ENCODE peak calls at places on chromosomes 12 and 14, in nine cellular contexts. U is gastrocnemius medialis; V is Peyer's patch; J is CD8-positive, alpha-beta T cell; Q is GM10248; X is fibroblast of the aortic adventitia; T is stomach; O is RWPE1; G is PC-3. I is an unnamed sample.

GRCh38 chr12:106205208-106206069 is 42.4 kb downstream of the CKAP4 start:
- DNase-seq in U (peak; percentile 71), V (no peak), J (no peak), Q (no peak), X (no peak), T (no peak), O (no peak), G (peak; percentile 75), I (no peak)

GRCh38 chr12:21823581-21823980 is 49.1 kb upstream of the KCNJ8 start:
- DNase-seq in U (peak; percentile 74), V (no peak), J (no peak), Q (no peak), X (peak; percentile 69), T (no peak), O (no peak), G (no peak), I (no peak)

GRCh38 chr12:113472191-113473190 is 820 bp upstream of the LHX5 start:
- DNase-seq in U (no peak), V (no peak), J (no peak), Q (no peak), X (no peak), T (no peak), O (no peak), G (no peak), I (no peak)

GRCh38 chr14:24122971-24123370 is 7.5 kb upstream of the FITM1 start:
- DNase-seq in U (no peak), V (no peak), J (no peak), Q (no peak), X (no peak), T (no peak), O (no peak), G (no peak), I (no peak)

GRCh38 chr14:24481622-24482324 is 26.3 kb downstream of the CMA1 start:
- DNase-seq in U (no peak), V (peak; percentile 75), J (peak; percentile 38), Q (peak; percentile 84), X (peak; percentile 11), T (peak; percentile 27), O (peak; percentile 82), G (peak; percentile 46), I (peak; percentile 45)

GRCh38 chr12:92224685-92225331 is 79.2 kb upstream of the BTG1 start:
- DNase-seq in U (no peak), V (no peak), J (no peak), Q (no peak), X (peak; percentile 73), T (no peak), O (peak; percentile 58), G (peak; percentile 83), I (no peak)

GRCh38 chr12:32515137-32515860 is 115.9 kb downstream of the FGD4 start:
- DNase-seq in U (no peak), V (no peak), J (no peak), Q (no peak), X (no peak), T (no peak), O (no peak), G (no peak), I (no peak)

GRCh38 chr14:104442107-104442551 is 137.4 kb upstream of the C14orf180 start:
- DNase-seq in U (no peak), V (no peak), J (peak; percentile 4), Q (no peak), X (no peak), T (no peak), O (no peak), G (no peak), I (no peak)

GRCh38 chr12:52533686-52534470 is 13.7 kb upstream of the KRT5 start:
- DNase-seq in U (no peak), V (no peak), J (no peak), Q (no peak), X (no peak), T (no peak), O (no peak), G (no peak), I (no peak)

GRCh38 chr12:5391638-5392037 is 40.3 kb upstream of the NTF3 start:
- DNase-seq in U (no peak), V (no peak), J (no peak), Q (no peak), X (no peak), T (no peak), O (no peak), G (no peak), I (no peak)

GRCh38 chr12:4293299-4293941 is 19.9 kb downstream of the CCND2 start:
- DNase-seq in U (no peak), V (no peak), J (peak; percentile 33), Q (no peak), X (no peak), T (no peak), O (no peak), G (no peak), I (no peak)

DNA sequence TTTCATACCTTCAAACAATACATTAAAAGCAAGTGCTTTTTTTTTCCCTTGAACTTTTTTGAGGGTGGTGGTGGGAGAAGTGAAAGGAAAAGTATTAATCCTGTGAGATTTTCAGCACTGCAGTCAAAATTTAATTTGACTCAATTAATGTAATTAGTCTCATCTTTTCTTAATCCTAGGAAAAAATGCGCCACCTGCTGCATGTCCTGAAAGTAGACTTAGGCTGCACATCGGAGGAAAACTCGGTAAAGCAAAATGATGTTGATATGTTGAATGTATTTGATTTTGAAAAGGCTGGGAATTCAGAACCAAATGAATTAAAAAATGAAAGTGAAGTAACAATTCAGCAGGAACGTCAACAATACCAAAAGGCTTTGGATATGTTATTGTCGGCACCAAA is 52.2 kb downstream of the SPATA7 start:
- DNase-seq in U (no peak), V (no peak), J (no peak), Q (no peak), X (no peak), T (no peak), O (no peak), G (peak; percentile 25), I (no peak)
- TF ChIP-seq CTCF in U (no peak), V (no peak), J (no peak), Q (no peak), X (peak; percentile 22), T (no peak), O (no peak), G (peak; percentile 74), I (no peak)

DNA sequence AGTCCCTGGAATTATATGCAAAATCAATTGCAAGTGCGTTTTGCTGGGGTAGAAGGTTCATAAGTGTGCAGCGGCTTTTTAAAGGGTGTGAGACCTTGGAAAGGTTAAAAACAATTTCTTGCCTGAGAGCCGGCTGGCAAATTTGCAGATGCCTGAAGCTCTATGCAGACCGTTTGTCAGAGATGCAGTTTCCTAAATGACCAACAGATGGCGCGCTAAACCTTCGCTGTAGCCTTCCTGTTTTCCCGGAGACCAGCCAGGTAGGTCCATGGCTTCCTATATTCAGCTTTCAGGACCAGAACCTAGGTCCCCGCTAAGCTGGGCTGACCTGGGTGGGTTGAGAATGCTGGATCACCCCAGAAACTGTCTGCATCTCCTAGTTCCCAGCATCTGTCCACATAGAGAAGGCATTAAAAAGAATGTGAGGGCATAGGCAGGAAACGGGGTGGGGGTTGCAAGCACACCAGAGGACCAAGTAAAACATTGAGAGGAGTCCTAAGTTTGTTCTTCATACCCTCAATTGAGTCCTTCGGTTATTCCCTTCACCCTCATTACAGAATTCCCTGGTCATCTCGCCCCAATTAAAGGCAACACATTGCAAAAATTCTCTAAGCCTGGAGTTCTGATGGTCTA is 5.7 kb upstream of the NOS1 start:
- DNase-seq in U (peak; percentile 68), V (peak; percentile 84), J (peak; percentile 36), Q (peak; percentile 75), X (peak; percentile 71), T (peak; percentile 84), O (peak; percentile 76), G (peak; percentile 96), I (peak; percentile 82)
- TF ChIP-seq CTCF in U (peak; percentile 94), V (no peak), J (no peak), Q (peak; percentile 79), X (peak; percentile 89), T (no peak), O (peak; percentile 91), G (peak; percentile 96), I (peak; percentile 90)

DNA sequence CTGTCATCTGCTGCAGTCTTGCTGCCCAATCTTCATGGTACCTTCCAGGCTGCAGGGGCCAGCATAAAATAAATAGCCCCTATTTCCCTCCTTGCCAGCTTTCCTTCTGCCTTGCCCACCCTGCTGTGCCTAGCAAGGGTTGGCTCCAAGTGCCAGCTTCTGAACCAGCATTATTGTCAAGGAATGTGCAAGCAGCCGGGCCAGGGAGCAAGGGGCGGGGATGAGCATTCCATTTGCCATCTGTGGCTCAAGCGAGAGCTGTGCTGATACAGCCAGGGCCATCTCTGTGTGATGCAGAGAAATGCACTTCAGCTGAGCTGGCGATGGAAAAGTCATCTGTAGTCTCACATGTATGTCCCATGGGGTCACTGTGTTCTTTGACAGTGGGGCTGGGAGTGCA is 137.2 kb downstream of the SUDS3 start:
- DNase-seq in U (no peak), V (no peak), J (no peak), Q (no peak), X (no peak), T (no peak), O (no peak), G (no peak), I (no peak)
- TF ChIP-seq CTCF in U (no peak), V (no peak), J (no peak), Q (no peak), X (no peak), T (no peak), O (no peak), G (no peak), I (no peak)

GRCh38 chr12:111022386-111022785 is 102.0 kb upstream of the MYL2 start:
- DNase-seq in U (no peak), V (no peak), J (no peak), Q (no peak), X (no peak), T (no peak), O (no peak), G (no peak), I (no peak)

GRCh38 chr12:111025301-111025700 is 104.9 kb upstream of the MYL2 start:
- DNase-seq in U (no peak), V (no peak), J (no peak), Q (no peak), X (no peak), T (no peak), O (no peak), G (no peak), I (no peak)

GRCh38 chr12:111025792-111026430 is 105.5 kb upstream of the MYL2 start:
- DNase-seq in U (no peak), V (no peak), J (no peak), Q (no peak), X (no peak), T (no peak), O (no peak), G (no peak), I (no peak)

GRCh38 chr12:111027431-111027830 is 107.1 kb upstream of the MYL2 start:
- DNase-seq in U (no peak), V (no peak), J (no peak), Q (no peak), X (no peak), T (no peak), O (no peak), G (no peak), I (no peak)

DNA sequence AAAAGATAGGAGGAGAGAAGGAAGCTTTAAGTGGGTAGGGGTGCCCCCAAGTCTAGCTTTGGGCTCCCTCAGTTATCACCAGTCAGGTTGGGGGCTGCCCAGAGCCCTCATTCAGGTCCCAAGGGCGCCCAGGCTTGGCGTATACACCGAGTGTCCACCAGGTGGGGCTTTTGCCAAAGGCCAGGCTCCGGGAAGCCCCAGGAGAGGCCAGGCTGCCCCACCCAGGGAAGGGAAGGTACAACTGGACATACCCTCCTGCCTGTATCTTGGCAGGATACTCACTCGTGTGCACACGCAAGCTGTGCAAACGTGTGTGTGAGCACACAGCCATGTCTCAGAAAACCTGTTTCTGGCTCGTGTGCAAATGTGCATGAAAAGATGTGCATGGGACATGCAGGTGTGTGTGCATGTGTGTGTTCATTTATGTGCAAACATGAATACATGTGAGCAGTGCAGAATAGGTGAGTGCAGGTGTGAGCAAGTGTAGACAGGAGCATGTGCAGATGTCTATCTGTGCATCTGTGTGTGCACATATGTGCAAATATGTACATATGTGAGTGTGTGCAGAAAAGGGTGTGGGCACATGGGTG is 103.9 kb upstream of the MYL2 start:
- DNase-seq in U (peak; percentile 6), V (peak; percentile 59), J (peak; percentile 47), Q (peak; percentile 78), X (peak; percentile 6), T (peak; percentile 64), O (peak; percentile 82), G (peak; percentile 84), I (peak; percentile 69)
- TF ChIP-seq CTCF in U (peak; percentile 54), V (peak; percentile 25), J (peak; percentile 74), Q (peak; percentile 72), X (peak; percentile 54), T (no peak), O (peak; percentile 89), G (peak; percentile 98), I (peak; percentile 92)

I was measured in progenitor cell of endocrine pancreas.